ENCODE peak calls at places on chromosomes 5 and 9, in six cellular contexts. S, C, X, E, Q and D are unnamed samples.

GRCh38 chr5:111901303-111901702 is 144.3 kb upstream of the NREP start:
- DNase-seq in Q (no peak), E (no peak), S (no peak), C (no peak), X (no peak), D (no peak)

GRCh38 chr5:147887026-147887627 is 8.6 kb downstream of the SCGB3A2 start:
- DNase-seq in Q (peak; percentile 1), S (no peak), E (peak; percentile 55), X (no peak), C (no peak), D (peak; percentile 25)

GRCh38 chr9:17528859-17529258 is 50.0 kb upstream of the SH3GL2 start:
- DNase-seq in S (no peak), E (no peak), X (no peak), C (no peak), Q (no peak), D (no peak)

GRCh38 chr9:4334439-4334838 is 34.6 kb upstream of the GLIS3 start:
- DNase-seq in Q (no peak), X (no peak), E (no peak), S (no peak), C (no peak), D (peak; percentile 86)

GRCh38 chr9:133686642-133687575 is 50.7 kb downstream of the DBH start:
- DNase-seq in X (no peak), E (no peak), S (no peak), C (no peak), Q (no peak), D (no peak)

GRCh38 chr9:83197611-83198010 is 134.7 kb upstream of the RASEF start:
- DNase-seq in S (no peak), C (no peak), E (no peak), Q (no peak), X (no peak), D (no peak)

GRCh38 chr9:113446323-113446740 is 17.2 kb upstream of the RGS3 start:
- DNase-seq in S (no peak), C (peak; percentile 37), E (peak; percentile 84), Q (no peak), X (peak; percentile 9), D (peak; percentile 24)

GRCh38 chr5:75319636-75320035 is 17.4 kb upstream of the HMGCR start:
- DNase-seq in Q (no peak), C (no peak), X (no peak), E (no peak), S (no peak), D (no peak)

GRCh38 chr5:136006767-136007251 is 22.0 kb upstream of the TGFBI start:
- DNase-seq in X (no peak), Q (no peak), S (no peak), C (no peak), E (peak; percentile 95), D (peak; percentile 96)

GRCh38 chr5:40486437-40487270 is 193.1 kb upstream of the PTGER4 start:
- DNase-seq in C (no peak), Q (no peak), S (peak; percentile 77), X (peak; percentile 62), E (no peak), D (peak; percentile 81)

GRCh38 chr9:110541950-110542349 is 37.6 kb downstream of the SVEP1 start:
- DNase-seq in E (no peak), C (no peak), Q (no peak), X (no peak), S (no peak), D (no peak)

GRCh38 chr9:35110327-35110758 is 5.3 kb downstream of the ATOSB start:
- DNase-seq in Q (no peak), E (peak; percentile 75), S (peak; percentile 63), X (no peak), C (no peak), D (peak; percentile 55)

GRCh38 chr9:98222885-98223640 is 30.6 kb upstream of the CORO2A start:
- DNase-seq in X (no peak), Q (no peak), C (no peak), S (no peak), E (peak; percentile 100), D (peak; percentile 99)

GRCh38 chr5:35436441-35437057 is 181.1 kb upstream of the SPEF2 start:
- DNase-seq in S (no peak), Q (peak; percentile 49), C (peak; percentile 20), E (peak; percentile 34), X (no peak), D (peak; percentile 19)

GRCh38 chr9:94945191-94946144 is 219.0 kb downstream of the AOPEP start:
- DNase-seq in C (no peak), S (no peak), E (peak; percentile 75), Q (no peak), X (no peak), D (peak; percentile 82)

GRCh38 chr5:65034782-65035181 is 266.1 kb downstream of the CWC27 start:
- DNase-seq in E (no peak), X (no peak), S (no peak), C (no peak), Q (no peak), D (no peak)

GRCh38 chr5:132962429-132962928 is 955 bp downstream of the AFF4 start:
- DNase-seq in E (peak; percentile 62), C (peak; percentile 56), Q (no peak), S (no peak), X (peak; percentile 8), D (peak; percentile 69)

GRCh38 chr5:142938201-142938600 is 168.0 kb downstream of the ARHGAP26 start:
- DNase-seq in Q (no peak), S (no peak), E (no peak), X (no peak), C (no peak), D (no peak)

GRCh38 chr9:78713746-78714405 is 417.0 kb downstream of the PSAT1 start:
- DNase-seq in E (no peak), S (no peak), C (no peak), Q (no peak), X (no peak), D (no peak)

GRCh38 chr9:127192744-127193143 is 70.3 kb upstream of the ANGPTL2 start:
- DNase-seq in Q (no peak), C (no peak), E (no peak), S (no peak), X (no peak), D (no peak)

GRCh38 chr9:95077053-95077765 is 240.3 kb downstream of the FANCC start:
- DNase-seq in X (no peak), C (no peak), E (no peak), Q (no peak), S (no peak), D (no peak)

GRCh38 chr9:91785403-91785917 is 164.6 kb downstream of the ROR2 start:
- DNase-seq in S (no peak), E (no peak), X (no peak), Q (no peak), C (no peak), D (no peak)

GRCh38 chr5:177358333-177358939 is 712 bp downstream of the RGS14 start:
- DNase-seq in E (no peak), S (no peak), X (no peak), Q (no peak), C (no peak), D (no peak)

GRCh38 chr5:169549453-169549852 is 34.1 kb upstream of the SPDL1 start:
- DNase-seq in X (no peak), Q (no peak), S (no peak), E (no peak), C (no peak), D (no peak)

GRCh38 chr9:4077499-4078102 is 222.3 kb downstream of the GLIS3 start:
- DNase-seq in C (no peak), E (peak; percentile 30), X (peak; percentile 28), S (peak; percentile 70), Q (no peak), D (peak; percentile 59)

GRCh38 chr9:16530669-16531461 is 339.6 kb downstream of the BNC2 start:
- DNase-seq in E (peak; percentile 82), C (no peak), Q (no peak), S (no peak), X (no peak), D (peak; percentile 97)

GRCh38 chr5:57447656-57448055 is 35.0 kb downstream of the ACTBL2 start:
- DNase-seq in C (no peak), Q (no peak), X (no peak), E (no peak), S (no peak), D (no peak)

GRCh38 chr5:134028496-134028895 is 23.7 kb upstream of the VDAC1 start:
- DNase-seq in E (no peak), Q (no peak), C (no peak), X (no peak), S (no peak), D (peak; percentile 10)

GRCh38 chr5:83718195-83718825 is 2.3 kb downstream of the HAPLN1 start:
- DNase-seq in C (peak; percentile 57), E (peak; percentile 72), S (no peak), X (peak; percentile 16), Q (peak; percentile 74), D (peak; percentile 35)

GRCh38 chr5:81755320-81755719 is 4.4 kb upstream of the SSBP2 start:
- DNase-seq in X (no peak), E (peak; percentile 88), Q (no peak), S (no peak), C (no peak), D (peak; percentile 87)

GRCh38 chr9:134620751-134621557 is 20.6 kb upstream of the COL5A1 start:
- DNase-seq in C (no peak), Q (no peak), E (no peak), S (peak; percentile 22), X (no peak), D (no peak)

GRCh38 chr5:96050273-96050880 is 88.7 kb upstream of the ELL2 start:
- DNase-seq in S (no peak), X (no peak), Q (no peak), C (no peak), E (no peak), D (no peak)

GRCh38 chr9:27131731-27132130 is 22.7 kb downstream of the TEK start:
- DNase-seq in C (no peak), X (no peak), Q (no peak), E (no peak), S (no peak), D (no peak)

GRCh38 chr5:115389799-115390382 is 93.4 kb upstream of the CCDC112 start:
- DNase-seq in X (no peak), C (no peak), Q (no peak), S (no peak), E (no peak), D (no peak)